ENCODE peak calls at places on chromosome 18, in four cellular contexts. One of them, this sample, is unnamed.

GRCh38 chr18:9743200-9744016 is 35.3 kb downstream of the RAB31 start:
- DNase-seq in HepG2: peak; percentile 54
- DNase-seq in IMR-90: peak; percentile 98
- DNase-seq in K562: peak; percentile 86
- DNase-seq in this sample: peak; percentile 73

GRCh38 chr18:24674236-24675004 is 214.0 kb downstream of the HRH4 start:
- DNase-seq in IMR-90: no peak
- DNase-seq in HepG2: no peak
- DNase-seq in K562: no peak
- DNase-seq in this sample: no peak

GRCh38 chr18:34729264-34729663 is 19.2 kb downstream of the DTNA start:
- DNase-seq in IMR-90: no peak
- DNase-seq in HepG2: peak; percentile 23
- DNase-seq in K562: no peak
- DNase-seq in this sample: peak; percentile 25

GRCh38 chr18:57915848-57916596 is 112.9 kb upstream of the ATP8B1 start:
- DNase-seq in IMR-90: peak; percentile 47
- DNase-seq in HepG2: peak; percentile 17
- DNase-seq in K562: peak; percentile 17
- DNase-seq in this sample: no peak

GRCh38 chr18:79496978-79497637 is 101.4 kb downstream of the NFATC1 start:
- DNase-seq in HepG2: no peak
- DNase-seq in IMR-90: peak; percentile 57
- DNase-seq in K562: no peak
- DNase-seq in this sample: no peak

GRCh38 chr18:69109686-69110085 is 291.0 kb upstream of the DOK6 start:
- DNase-seq in IMR-90: peak; percentile 0
- DNase-seq in HepG2: no peak
- DNase-seq in K562: no peak
- DNase-seq in this sample: no peak

GRCh38 chr18:61159246-61159645 is 174.0 kb upstream of the CDH20 start:
- DNase-seq in K562: no peak
- DNase-seq in HepG2: no peak
- DNase-seq in IMR-90: no peak
- DNase-seq in this sample: no peak

GRCh38 chr18:3245853-3246635 is 1.6 kb upstream of the MYL12A start:
- DNase-seq in IMR-90: peak; percentile 82
- DNase-seq in HepG2: peak; percentile 81
- DNase-seq in K562: peak; percentile 82
- DNase-seq in this sample: peak; percentile 43

GRCh38 chr18:28834889-28835288 is 658.0 kb upstream of the CDH2 start:
- DNase-seq in HepG2: no peak
- DNase-seq in K562: no peak
- DNase-seq in IMR-90: peak; percentile 57
- DNase-seq in this sample: peak; percentile 8

GRCh38 chr18:22300665-22301636 is 116.8 kb downstream of the CTAGE1 start:
- DNase-seq in K562: no peak
- DNase-seq in HepG2: no peak
- DNase-seq in IMR-90: no peak
- DNase-seq in this sample: no peak

GRCh38 chr18:23311346-23312103 is 141.6 kb upstream of the RIOK3 start:
- DNase-seq in K562: no peak
- DNase-seq in IMR-90: peak; percentile 90
- DNase-seq in HepG2: no peak
- DNase-seq in this sample: no peak

GRCh38 chr18:79543861-79544385 is 135.7 kb upstream of the CTDP1 start:
- DNase-seq in IMR-90: no peak
- DNase-seq in K562: no peak
- DNase-seq in HepG2: no peak
- DNase-seq in this sample: no peak

GRCh38 chr18:30527917-30528316 is 514.6 kb downstream of the DSC3 start:
- DNase-seq in HepG2: no peak
- DNase-seq in K562: no peak
- DNase-seq in IMR-90: no peak
- DNase-seq in this sample: no peak

GRCh38 chr18:80171190-80171872 is 62.3 kb downstream of the ADNP2 start:
- DNase-seq in IMR-90: peak; percentile 69
- DNase-seq in HepG2: no peak
- DNase-seq in K562: peak; percentile 70
- DNase-seq in this sample: peak; percentile 29

GRCh38 chr18:60090170-60090569 is 190.4 kb downstream of the PMAIP1 start:
- DNase-seq in HepG2: no peak
- DNase-seq in K562: peak; percentile 16
- DNase-seq in IMR-90: no peak
- DNase-seq in this sample: no peak

GRCh38 chr18:3593904-3594759 is 144.2 kb downstream of the TGIF1 start:
- DNase-seq in HepG2: peak; percentile 96
- DNase-seq in IMR-90: peak; percentile 98
- DNase-seq in K562: peak; percentile 90
- DNase-seq in this sample: peak; percentile 97

GRCh38 chr18:2714140-2714539 is 58.6 kb downstream of the SMCHD1 start:
- DNase-seq in K562: no peak
- DNase-seq in IMR-90: no peak
- DNase-seq in HepG2: no peak
- DNase-seq in this sample: no peak

GRCh38 chr18:8657873-8658521 is 47.4 kb upstream of the MTCL1 start:
- DNase-seq in K562: no peak
- DNase-seq in HepG2: no peak
- DNase-seq in IMR-90: peak; percentile 32
- DNase-seq in this sample: peak; percentile 38

GRCh38 chr18:41155025-41155424 is 800.0 kb upstream of the PIK3C3 start:
- DNase-seq in IMR-90: no peak
- DNase-seq in K562: no peak
- DNase-seq in HepG2: no peak
- DNase-seq in this sample: no peak

GRCh38 chr18:24446953-24447537 is 13.4 kb upstream of the HRH4 start:
- DNase-seq in IMR-90: no peak
- DNase-seq in K562: no peak
- DNase-seq in HepG2: no peak
- DNase-seq in this sample: no peak

GRCh38 chr18:75364512-75364911 is 63.0 kb downstream of the SMIM21 start:
- DNase-seq in K562: no peak
- DNase-seq in HepG2: no peak
- DNase-seq in IMR-90: peak; percentile 4
- DNase-seq in this sample: peak; percentile 1

GRCh38 chr18:59264136-59264571 is 9.1 kb downstream of the RAX start:
- DNase-seq in K562: no peak
- DNase-seq in HepG2: no peak
- DNase-seq in IMR-90: no peak
- DNase-seq in this sample: no peak

GRCh38 chr18:60017371-60017770 is 117.6 kb downstream of the PMAIP1 start:
- DNase-seq in HepG2: no peak
- DNase-seq in K562: no peak
- DNase-seq in IMR-90: no peak
- DNase-seq in this sample: no peak

GRCh38 chr18:76564117-76564516 is 69.1 kb upstream of the ZNF516 start:
- DNase-seq in K562: no peak
- DNase-seq in IMR-90: peak; percentile 89
- DNase-seq in HepG2: no peak
- DNase-seq in this sample: no peak

GRCh38 chr18:76564636-76565237 is 69.7 kb upstream of the ZNF516 start:
- DNase-seq in HepG2: no peak
- DNase-seq in K562: no peak
- DNase-seq in IMR-90: no peak
- DNase-seq in this sample: no peak

GRCh38 chr18:76566987-76567386 is 71.9 kb upstream of the ZNF516 start:
- DNase-seq in HepG2: no peak
- DNase-seq in K562: no peak
- DNase-seq in IMR-90: no peak
- DNase-seq in this sample: no peak

GRCh38 chr18:76567835-76568445 is 72.9 kb upstream of the ZNF516 start:
- DNase-seq in HepG2: no peak
- DNase-seq in IMR-90: no peak
- DNase-seq in K562: no peak
- DNase-seq in this sample: no peak

DNA sequence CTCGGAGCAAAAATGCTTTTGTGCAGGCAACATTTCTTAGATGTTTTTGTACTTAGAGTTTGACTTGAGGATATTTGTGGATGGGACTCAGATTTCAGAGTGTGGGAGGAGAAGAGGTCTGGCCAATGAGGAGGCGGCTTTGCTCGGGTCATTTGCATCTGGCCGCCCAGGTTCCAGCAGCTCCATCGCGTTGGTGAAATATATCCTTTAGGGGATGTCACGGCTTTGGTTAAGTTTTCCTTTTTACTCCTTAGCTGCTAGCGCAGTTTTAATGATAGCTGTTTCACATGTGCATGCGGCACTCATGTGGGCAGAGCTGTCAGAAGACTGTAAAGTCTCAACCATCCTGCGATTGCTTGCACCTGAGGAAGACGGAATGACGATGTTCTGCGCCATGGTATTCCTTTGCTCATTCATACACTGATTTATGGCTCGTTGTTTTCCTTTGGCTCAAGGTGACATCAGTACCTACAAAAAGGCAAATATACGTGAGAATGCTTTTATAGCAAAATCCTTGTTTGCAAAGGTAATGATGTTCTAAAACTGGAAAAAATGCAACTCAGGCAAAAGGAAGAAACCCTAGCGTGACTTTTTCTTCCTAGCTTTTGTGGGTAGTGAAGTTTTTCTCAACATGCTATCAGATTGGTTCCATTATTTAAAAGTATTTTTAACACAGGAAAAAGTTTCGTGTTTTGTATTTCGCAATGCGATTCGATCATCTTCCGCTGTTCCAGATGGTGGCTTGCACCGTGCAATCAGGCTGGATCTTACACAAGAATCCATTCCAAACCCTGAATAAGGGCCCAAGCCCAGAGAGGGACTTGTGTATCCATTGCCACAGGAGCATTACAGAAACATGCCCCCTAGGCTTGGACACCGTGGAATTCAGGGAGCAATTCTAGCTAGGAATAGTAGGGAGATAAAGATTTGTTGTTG is 70.5 kb upstream of the ZNF516 start:
- DNase-seq in HepG2: peak; percentile 63
- DNase-seq in K562: peak; percentile 47
- DNase-seq in IMR-90: peak; percentile 96
- DNase-seq in this sample: peak; percentile 34
- H3K4me2 ChIP-seq in HepG2: peak overlapping the region; percentile 71
- H3K4me2 ChIP-seq in K562: no peak overlapping the region
- H3K4me2 ChIP-seq in IMR-90: peak overlapping the region; percentile 93
- H3K4me2 ChIP-seq in this sample: peak overlapping the region; percentile 37

GRCh38 chr18:37393945-37394609 is 171.5 kb downstream of the CELF4 start:
- DNase-seq in IMR-90: peak; percentile 76
- DNase-seq in HepG2: no peak
- DNase-seq in K562: peak; percentile 77
- DNase-seq in this sample: peak; percentile 10
- TF ChIP-seq MAFK in IMR-90: no peak
- TF ChIP-seq MAFK in HepG2: no peak
- TF ChIP-seq MAFK in K562: no peak
- TF ChIP-seq MAFK in this sample: no peak

GRCh38 chr18:39681061-39681460 is 2115.5 kb upstream of the CELF4 start:
- DNase-seq in IMR-90: no peak
- DNase-seq in K562: no peak
- DNase-seq in HepG2: no peak
- DNase-seq in this sample: no peak

DNA sequence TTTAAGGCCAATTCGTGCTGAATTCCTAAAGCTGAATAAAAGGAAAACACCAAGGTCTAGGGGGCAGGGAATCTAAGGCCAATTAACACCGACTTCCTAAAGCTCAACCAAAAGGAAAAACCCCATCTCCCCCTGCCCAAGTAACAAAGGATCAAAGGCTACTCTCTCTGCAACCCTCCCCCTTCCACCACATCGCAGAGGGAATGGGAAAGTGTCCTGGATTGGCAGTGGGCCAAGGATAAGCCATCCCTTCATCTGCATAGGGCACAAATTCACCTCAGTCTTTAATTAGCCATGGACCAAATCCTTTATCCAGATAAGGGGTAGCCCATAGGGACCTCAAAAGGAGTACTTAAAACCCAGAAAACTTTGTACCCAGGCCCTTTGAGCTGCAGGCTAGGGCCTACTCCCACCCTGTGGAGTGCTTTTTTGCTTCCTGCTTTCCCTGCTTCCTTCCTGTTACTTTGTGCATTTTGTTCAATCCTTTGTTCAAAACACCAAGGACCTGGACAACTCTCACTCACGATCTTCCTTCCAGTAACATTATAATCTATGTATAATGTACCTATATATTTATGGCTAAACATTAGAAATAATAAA is 2119.8 kb upstream of the CELF4 start:
- DNase-seq in IMR-90: no peak
- DNase-seq in K562: no peak
- DNase-seq in HepG2: peak; percentile 13
- DNase-seq in this sample: no peak
- H3K4me2 ChIP-seq in IMR-90: no peak overlapping the region
- H3K4me2 ChIP-seq in K562: no peak overlapping the region
- H3K4me2 ChIP-seq in HepG2: no peak overlapping the region
- H3K4me2 ChIP-seq in this sample: no peak overlapping the region

GRCh38 chr18:26226229-26227050 is at the start of gene TAF4B:
- DNase-seq in HepG2: peak; percentile 41
- DNase-seq in K562: peak; percentile 98
- DNase-seq in IMR-90: peak; percentile 83
- DNase-seq in this sample: peak; percentile 92

GRCh38 chr18:26225915-26226228 is 373 bp upstream of the TAF4B start:
- DNase-seq in K562: no peak
- DNase-seq in IMR-90: no peak
- DNase-seq in HepG2: no peak
- DNase-seq in this sample: no peak

GRCh38 chr18:26225022-26225693 is 1.1 kb upstream of the TAF4B start:
- DNase-seq in HepG2: no peak
- DNase-seq in K562: no peak
- DNase-seq in IMR-90: no peak
- DNase-seq in this sample: no peak

GRCh38 chr18:26228562-26229260 is 2.5 kb downstream of the TAF4B start:
- DNase-seq in HepG2: no peak
- DNase-seq in IMR-90: no peak
- DNase-seq in K562: peak; percentile 29
- DNase-seq in this sample: no peak

DNA sequence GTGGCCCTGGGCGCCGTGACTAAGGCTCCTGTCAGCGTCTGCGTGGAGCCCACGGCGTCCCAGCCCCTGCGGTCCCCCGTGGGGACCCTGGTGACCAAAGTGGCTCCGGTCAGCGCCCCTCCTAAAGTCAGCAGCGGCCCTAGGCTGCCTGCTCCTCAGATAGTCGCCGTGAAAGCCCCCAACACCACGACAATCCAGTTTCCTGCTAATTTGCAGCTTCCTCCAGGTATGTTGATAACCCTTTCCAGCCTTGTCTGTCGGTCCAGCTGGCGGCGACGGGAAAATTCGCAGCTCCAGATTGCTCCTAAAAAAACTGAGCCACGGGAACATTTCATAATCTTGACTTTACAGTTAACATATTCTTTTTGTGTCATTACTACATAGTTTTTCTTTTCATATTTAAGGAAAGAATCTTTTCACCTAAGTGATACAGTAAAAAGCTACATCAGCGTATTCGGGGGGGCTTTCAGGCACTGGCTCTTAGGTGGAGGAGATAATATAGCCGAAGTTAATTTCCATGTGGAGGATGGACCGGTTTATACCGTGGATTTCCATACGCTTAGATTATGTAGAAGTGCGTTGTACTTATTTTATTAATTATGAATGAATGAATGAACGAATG is 917 bp downstream of the TAF4B start:
- DNase-seq in IMR-90: no peak
- DNase-seq in HepG2: no peak
- DNase-seq in K562: no peak
- DNase-seq in this sample: no peak
- TF ChIP-seq MAFK in IMR-90: peak; percentile 72
- TF ChIP-seq MAFK in HepG2: peak; percentile 72
- TF ChIP-seq MAFK in K562: peak; percentile 69
- TF ChIP-seq MAFK in this sample: peak; percentile 80

GRCh38 chr18:63267990-63268721 is 51.4 kb downstream of the BCL2 start:
- DNase-seq in K562: no peak
- DNase-seq in HepG2: no peak
- DNase-seq in IMR-90: no peak
- DNase-seq in this sample: no peak
- H3K4me2 ChIP-seq in K562: no peak overlapping the region
- H3K4me2 ChIP-seq in HepG2: no peak overlapping the region
- H3K4me2 ChIP-seq in IMR-90: no peak overlapping the region
- H3K4me2 ChIP-seq in this sample: no peak overlapping the region